ENCODE peak calls at places on chromosomes 11 and 22, in seven cellular contexts. U is GM23248, I is HCT116, N is SK-N-SH, X is HepG2, L is colonic mucosa, S is DND-41. K is an unnamed sample.

GRCh38 chr22:39087881-39088687 is 9.0 kb upstream of the APOBEC3H start:
- DNase-seq in U (no peak), I (no peak), N (no peak), X (no peak), L (no peak), S (no peak), K (no peak)

GRCh38 chr11:133934599-133935550 is 21.9 kb downstream of the IGSF9B start:
- DNase-seq in U (peak; percentile 81), I (peak; percentile 91), N (peak; percentile 87), X (peak; percentile 38), L (peak; percentile 47), S (no peak), K (no peak)

GRCh38 chr11:116703421-116703820 is 69.4 kb downstream of the BUD13 start:
- DNase-seq in U (no peak), I (no peak), N (peak; percentile 94), X (no peak), L (no peak), S (peak; percentile 35), K (no peak)

GRCh38 chr11:100383357-100383865 is 303.7 kb upstream of the ARHGAP42 start:
- DNase-seq in U (no peak), I (no peak), N (no peak), X (no peak), L (no peak), S (no peak), K (no peak)

GRCh38 chr11:44403587-44404322 is 93.8 kb upstream of the ALX4 start:
- DNase-seq in U (no peak), I (no peak), N (no peak), X (no peak), L (no peak), S (no peak), K (no peak)

GRCh38 chr11:130478204-130478701 is 29.8 kb downstream of the ADAMTS15 start:
- DNase-seq in U (peak; percentile 92), I (no peak), N (peak; percentile 55), X (no peak), L (peak; percentile 66), S (no peak), K (no peak)

GRCh38 chr11:69880041-69880802 is 61.0 kb upstream of the FGF3 start:
- DNase-seq in U (no peak), I (no peak), N (no peak), X (no peak), L (no peak), S (no peak), K (no peak)

GRCh38 chr11:119975561-119976152 is 162.3 kb downstream of the TRIM29 start:
- DNase-seq in U (no peak), I (no peak), N (no peak), X (no peak), L (no peak), S (no peak), K (no peak)

GRCh38 chr11:118305726-118306125 is 1.2 kb downstream of the CD3E start:
- DNase-seq in U (no peak), I (no peak), N (no peak), X (no peak), L (no peak), S (peak; percentile 79), K (no peak)

GRCh38 chr22:44496844-44497217 is 1.2 kb downstream of the RTL6 start:
- DNase-seq in U (no peak), I (no peak), N (no peak), X (no peak), L (no peak), S (no peak), K (no peak)

GRCh38 chr11:86447763-86448480 is 73.2 kb downstream of the CCDC81 start:
- DNase-seq in U (no peak), I (no peak), N (no peak), X (no peak), L (no peak), S (peak; percentile 36), K (no peak)

GRCh38 chr11:67389477-67389876 is 2.3 kb upstream of the RAD9A start:
- DNase-seq in U (peak; percentile 53), I (no peak), N (peak; percentile 75), X (peak; percentile 64), L (peak; percentile 83), S (peak; percentile 49), K (no peak)

GRCh38 chr11:83011333-83012167 is 60.1 kb downstream of the RAB30 start:
- DNase-seq in U (no peak), I (no peak), N (no peak), X (no peak), L (no peak), S (no peak), K (no peak)

GRCh38 chr22:49608228-49608627 is 219.4 kb downstream of the BRD1 start:
- DNase-seq in U (no peak), I (no peak), N (no peak), X (no peak), L (no peak), S (no peak), K (no peak)

GRCh38 chr11:10623797-10624761 is 55.6 kb upstream of the LYVE1 start:
- DNase-seq in U (peak; percentile 22), I (peak; percentile 43), N (peak; percentile 46), X (peak; percentile 37), L (no peak), S (no peak), K (no peak)

GRCh38 chr22:36384766-36385400 is 2.9 kb downstream of the MYH9 start:
- DNase-seq in U (peak; percentile 38), I (no peak), N (peak; percentile 61), X (no peak), L (no peak), S (peak; percentile 56), K (peak; percentile 50)
- H3K9ac ChIP-seq in U (peak overlapping the region; percentile 87), I (peak overlapping the region; percentile 7), N (peak overlapping the region; percentile 90), X (peak overlapping the region; percentile 83), L (peak overlapping the region; percentile 95), S (peak overlapping the region; percentile 82), K (peak overlapping the region; percentile 88)

GRCh38 chr11:12680940-12681258 is 6.7 kb downstream of the TEAD1 start:
- DNase-seq in U (no peak), I (no peak), N (no peak), X (no peak), L (no peak), S (no peak), K (no peak)
- H3K9ac ChIP-seq in U (no peak overlapping the region), I (no peak overlapping the region), N (peak overlapping the region; percentile 94), X (no peak overlapping the region), L (no peak overlapping the region), S (no peak overlapping the region), K (no peak overlapping the region)

GRCh38 chr11:61973603-61974162 is 6.2 kb upstream of the FTH1 start:
- DNase-seq in U (no peak), I (no peak), N (no peak), X (peak; percentile 53), L (peak; percentile 40), S (no peak), K (no peak)
- H3K9ac ChIP-seq in U (peak overlapping the region; percentile 85), I (no peak overlapping the region), N (no peak overlapping the region), X (peak overlapping the region; percentile 100), L (no peak overlapping the region), S (no peak overlapping the region), K (peak overlapping the region; percentile 3)

GRCh38 chr22:46038174-46038487 is 61.2 kb upstream of the WNT7B start:
- DNase-seq in U (no peak), I (no peak), N (no peak), X (no peak), L (no peak), S (no peak), K (no peak)

GRCh38 chr22:46035742-46036557 is 59.0 kb upstream of the WNT7B start:
- DNase-seq in U (peak; percentile 100), I (peak; percentile 96), N (peak; percentile 100), X (peak; percentile 95), L (peak; percentile 99), S (peak; percentile 100), K (peak; percentile 84)

GRCh38 chr22:46036558-46037408 is 59.8 kb upstream of the WNT7B start:
- DNase-seq in U (peak; percentile 44), I (peak; percentile 39), N (peak; percentile 69), X (peak; percentile 65), L (peak; percentile 36), S (peak; percentile 48), K (no peak)

GRCh38 chr22:46033256-46034200 is 56.6 kb upstream of the WNT7B start:
- DNase-seq in U (peak; percentile 64), I (no peak), N (no peak), X (no peak), L (no peak), S (no peak), K (no peak)

GRCh38 chr22:46035380-46035741 is 58.4 kb upstream of the WNT7B start:
- DNase-seq in U (no peak), I (no peak), N (no peak), X (no peak), L (no peak), S (no peak), K (no peak)
- H3K9ac ChIP-seq in U (peak overlapping the region; percentile 92), I (peak overlapping the region; percentile 67), N (peak overlapping the region; percentile 86), X (peak overlapping the region; percentile 62), L (peak overlapping the region; percentile 40), S (peak overlapping the region; percentile 64), K (peak overlapping the region; percentile 94)